ENCODE peak calls at places on chromosomes 3 and 15, in six cellular contexts. X is NCI-H2081; I is foreskin fibroblast; D is effector memory CD4-positive, alpha-beta T cell; A is body of pancreas; S is upper lobe of right lung. N is an unnamed sample.

GRCh38 chr3:58260261-58260731 is 22.7 kb downstream of the ABHD6 start:
- DNase-seq in X (no peak), I (peak), D (no peak), A (no peak), S (no peak), N (no peak)

GRCh38 chr3:130411310-130411709 is 65.8 kb downstream of the COL6A5 start:
- DNase-seq in X (no peak), I (no peak), D (no peak), A (no peak), S (no peak), N (no peak)

GRCh38 chr3:32239638-32240550 is 1.4 kb downstream of the CMTM8 start:
- DNase-seq in X (peak), I (no peak), D (peak), A (peak), S (no peak), N (peak)

GRCh38 chr3:54988302-54989022 is 60.6 kb upstream of the LRTM1 start:
- DNase-seq in X (no peak), I (peak), D (no peak), A (peak), S (no peak), N (no peak)

GRCh38 chr15:92097473-92098178 is 244.1 kb downstream of the SLCO3A1 start:
- DNase-seq in X (peak), I (peak), D (no peak), A (peak), S (no peak), N (no peak)

GRCh38 chr15:35000511-35000910 is 12.4 kb upstream of the ZNF770 start:
- DNase-seq in X (no peak), I (peak), D (no peak), A (peak), S (no peak), N (no peak)

GRCh38 chr3:128242818-128243601 is 89.7 kb downstream of the EEFSEC start:
- DNase-seq in X (no peak), I (no peak), D (no peak), A (no peak), S (no peak), N (no peak)

GRCh38 chr3:28053759-28054158 is 187.7 kb upstream of the CMC1 start:
- DNase-seq in X (no peak), I (peak), D (no peak), A (no peak), S (no peak), N (no peak)

GRCh38 chr15:52528465-52529288 is at the start of gene MYO5A:
- DNase-seq in X (peak), I (peak), D (peak), A (peak), S (peak), N (peak)

GRCh38 chr15:84926491-84927220 is 42.2 kb downstream of the SLC28A1 start:
- DNase-seq in X (no peak), I (no peak), D (no peak), A (no peak), S (no peak), N (no peak)

GRCh38 chr3:44905501-44906159 is 31.2 kb downstream of the TGM4 start:
- DNase-seq in X (no peak), I (no peak), D (no peak), A (no peak), S (no peak), N (no peak)

GRCh38 chr3:119380697-119381096 is 82.7 kb downstream of the TMEM39A start:
- DNase-seq in X (peak), I (no peak), D (no peak), A (peak), S (no peak), N (peak)

GRCh38 chr3:63684081-63684480 is 31.6 kb downstream of the SNTN start:
- DNase-seq in X (no peak), I (no peak), D (no peak), A (no peak), S (no peak), N (no peak)

GRCh38 chr15:90957105-90957790 is 2.6 kb downstream of the RCCD1 start:
- DNase-seq in X (peak), I (peak), D (no peak), A (peak), S (no peak), N (no peak)

GRCh38 chr3:172903642-172904041 is 153.1 kb downstream of the ECT2 start:
- DNase-seq in X (no peak), I (no peak), D (no peak), A (peak), S (no peak), N (peak)

GRCh38 chr3:126355777-126356372 is 1.3 kb downstream of the KLF15 start:
- DNase-seq in X (peak), I (peak), D (no peak), A (peak), S (peak), N (peak)

GRCh38 chr3:87634426-87634825 is 358.0 kb upstream of the POU1F1 start:
- DNase-seq in X (no peak), I (no peak), D (no peak), A (no peak), S (no peak), N (no peak)

GRCh38 chr3:141246958-141247301 is 15.3 kb downstream of the PXYLP1 start:
- DNase-seq in X (no peak), I (no peak), D (no peak), A (no peak), S (no peak), N (no peak)

GRCh38 chr3:197709135-197709534 is 27.6 kb downstream of the RUBCN start:
- DNase-seq in X (no peak), I (no peak), D (no peak), A (no peak), S (no peak), N (no peak)

GRCh38 chr3:177968891-177969290 is 567.3 kb upstream of the KCNMB2 start:
- DNase-seq in X (no peak), I (no peak), D (no peak), A (no peak), S (no peak), N (no peak)

GRCh38 chr3:29901097-29901496 is 620.2 kb downstream of the RBMS3 start:
- DNase-seq in X (no peak), I (no peak), D (no peak), A (no peak), S (no peak), N (no peak)

GRCh38 chr3:35028157-35028556 is 611.2 kb upstream of the ARPP21 start:
- DNase-seq in X (no peak), I (no peak), D (no peak), A (no peak), S (no peak), N (no peak)

GRCh38 chr3:41598804-41599481 is 363.0 kb downstream of the ULK4 start:
- DNase-seq in X (no peak), I (no peak), D (no peak), A (no peak), S (no peak), N (no peak)

GRCh38 chr15:53611145-53611920 is 148.1 kb downstream of the WDR72 start:
- DNase-seq in X (no peak), I (no peak), D (no peak), A (no peak), S (no peak), N (no peak)

GRCh38 chr3:16386536-16386935 is 121.5 kb downstream of the OXNAD1 start:
- DNase-seq in X (no peak), I (no peak), D (no peak), A (no peak), S (no peak), N (no peak)

GRCh38 chr3:100634493-100635272 is 25.3 kb downstream of the ADGRG7 start:
- DNase-seq in X (peak), I (no peak), D (no peak), A (peak), S (no peak), N (peak)

GRCh38 chr3:176950743-176951142 is 246.5 kb downstream of the TBL1XR1 start:
- DNase-seq in X (no peak), I (no peak), D (no peak), A (no peak), S (no peak), N (no peak)

GRCh38 chr3:117480493-117480892 is 770.9 kb downstream of the TUSC7 start:
- DNase-seq in X (no peak), I (no peak), D (no peak), A (no peak), S (no peak), N (no peak)

GRCh38 chr3:76724075-76724474 is 315.8 kb upstream of the ROBO2 start:
- DNase-seq in X (no peak), I (no peak), D (no peak), A (no peak), S (no peak), N (no peak)

GRCh38 chr15:41512512-41513281 is 930 bp downstream of the LTK start:
- DNase-seq in X (no peak), I (no peak), D (no peak), A (no peak), S (no peak), N (no peak)

GRCh38 chr3:126005951-126006350 is 37.0 kb downstream of the ROPN1B start:
- DNase-seq in X (no peak), I (peak), D (no peak), A (no peak), S (no peak), N (no peak)

GRCh38 chr3:140916603-140917002 is 25.0 kb upstream of the SLC25A36 start:
- DNase-seq in X (no peak), I (no peak), D (no peak), A (no peak), S (no peak), N (no peak)

GRCh38 chr3:161500057-161500836 is 3.6 kb downstream of the OTOL1 start:
- DNase-seq in X (no peak), I (no peak), D (no peak), A (no peak), S (no peak), N (no peak)

GRCh38 chr3:146750196-146750595 is 145.1 kb upstream of the PLSCR5 start:
- DNase-seq in X (no peak), I (peak), D (no peak), A (no peak), S (no peak), N (no peak)

GRCh38 chr3:184488577-184488976 is 73.0 kb upstream of the EPHB3 start:
- DNase-seq in X (no peak), I (no peak), D (no peak), A (no peak), S (no peak), N (no peak)

GRCh38 chr3:42605550-42606173 is 5.2 kb downstream of the NKTR start:
- DNase-seq in X (no peak), I (no peak), D (no peak), A (peak), S (no peak), N (no peak)

N was measured in LNCaP clone FGC.